ENCODE peak calls at places on chromosomes 16 and 17, in six cellular contexts. One of them, this sample, is unnamed.
A peak's percentile ranks its signal among the peaks of the same experiment; 100 is the strongest.

GRCh38 chr17:27747462-27748359 is 52.6 kb downstream of the NOS2 start:
- DNase-seq in HTR-8/SVneo: no peak
- DNase-seq in hippocampal formation: no peak
- DNase-seq in NCI-H510A: no peak
- DNase-seq in stimulated activated CD8-positive, alpha-beta memory T cell treated with anti-CD3 and anti-CD28 coated beads, Interleukin-15, amount 100 ng/mL, for 1 hour: no peak
- DNase-seq in left cardiac atrium: no peak
- DNase-seq in this sample: no peak

GRCh38 chr17:70074991-70075390 is at the start of gene KCNJ16:
- DNase-seq in HTR-8/SVneo: no peak
- DNase-seq in hippocampal formation: no peak
- DNase-seq in NCI-H510A: peak; percentile 3
- DNase-seq in stimulated activated CD8-positive, alpha-beta memory T cell treated with anti-CD3 and anti-CD28 coated beads, Interleukin-15, amount 100 ng/mL, for 1 hour: no peak
- DNase-seq in left cardiac atrium: no peak
- DNase-seq in this sample: no peak

GRCh38 chr16:87223656-87224248 is 93.4 kb downstream of the C16orf95 start:
- DNase-seq in HTR-8/SVneo: no peak
- DNase-seq in hippocampal formation: no peak
- DNase-seq in NCI-H510A: no peak
- DNase-seq in stimulated activated CD8-positive, alpha-beta memory T cell treated with anti-CD3 and anti-CD28 coated beads, Interleukin-15, amount 100 ng/mL, for 1 hour: no peak
- DNase-seq in left cardiac atrium: no peak
- DNase-seq in this sample: no peak

GRCh38 chr17:68910256-68910705 is 44.9 kb downstream of the ABCA8 start:
- DNase-seq in HTR-8/SVneo: no peak
- DNase-seq in hippocampal formation: peak; percentile 79
- DNase-seq in NCI-H510A: no peak
- DNase-seq in stimulated activated CD8-positive, alpha-beta memory T cell treated with anti-CD3 and anti-CD28 coated beads, Interleukin-15, amount 100 ng/mL, for 1 hour: no peak
- DNase-seq in left cardiac atrium: no peak
- DNase-seq in this sample: no peak

GRCh38 chr16:78108451-78108850 is 9.0 kb downstream of the WWOX start:
- DNase-seq in HTR-8/SVneo: no peak
- DNase-seq in hippocampal formation: no peak
- DNase-seq in NCI-H510A: no peak
- DNase-seq in stimulated activated CD8-positive, alpha-beta memory T cell treated with anti-CD3 and anti-CD28 coated beads, Interleukin-15, amount 100 ng/mL, for 1 hour: no peak
- DNase-seq in left cardiac atrium: no peak
- DNase-seq in this sample: no peak

GRCh38 chr17:27669850-27670249 is 38.9 kb downstream of the LGALS9 start:
- DNase-seq in HTR-8/SVneo: no peak
- DNase-seq in hippocampal formation: no peak
- DNase-seq in NCI-H510A: no peak
- DNase-seq in stimulated activated CD8-positive, alpha-beta memory T cell treated with anti-CD3 and anti-CD28 coated beads, Interleukin-15, amount 100 ng/mL, for 1 hour: no peak
- DNase-seq in left cardiac atrium: no peak
- DNase-seq in this sample: no peak

GRCh38 chr17:76824103-76824502 is 44.1 kb upstream of the MGAT5B start:
- DNase-seq in HTR-8/SVneo: no peak
- DNase-seq in hippocampal formation: no peak
- DNase-seq in NCI-H510A: no peak
- DNase-seq in stimulated activated CD8-positive, alpha-beta memory T cell treated with anti-CD3 and anti-CD28 coated beads, Interleukin-15, amount 100 ng/mL, for 1 hour: no peak
- DNase-seq in left cardiac atrium: no peak
- DNase-seq in this sample: no peak

GRCh38 chr16:20611975-20612471 is 35.9 kb upstream of the ACSM2B start:
- DNase-seq in HTR-8/SVneo: no peak
- DNase-seq in hippocampal formation: no peak
- DNase-seq in NCI-H510A: peak; percentile 96
- DNase-seq in stimulated activated CD8-positive, alpha-beta memory T cell treated with anti-CD3 and anti-CD28 coated beads, Interleukin-15, amount 100 ng/mL, for 1 hour: no peak
- DNase-seq in left cardiac atrium: peak; percentile 71
- DNase-seq in this sample: no peak

GRCh38 chr16:28597692-28598261 is 927 bp upstream of the SULT1A2 start:
- DNase-seq in HTR-8/SVneo: peak; percentile 25
- DNase-seq in hippocampal formation: no peak
- DNase-seq in NCI-H510A: peak; percentile 87
- DNase-seq in stimulated activated CD8-positive, alpha-beta memory T cell treated with anti-CD3 and anti-CD28 coated beads, Interleukin-15, amount 100 ng/mL, for 1 hour: no peak
- DNase-seq in left cardiac atrium: no peak
- DNase-seq in this sample: no peak

GRCh38 chr17:7176107-7176851 is 2.9 kb downstream of the ASGR1 start:
- DNase-seq in HTR-8/SVneo: no peak
- DNase-seq in hippocampal formation: no peak
- DNase-seq in NCI-H510A: no peak
- DNase-seq in stimulated activated CD8-positive, alpha-beta memory T cell treated with anti-CD3 and anti-CD28 coated beads, Interleukin-15, amount 100 ng/mL, for 1 hour: no peak
- DNase-seq in left cardiac atrium: no peak
- DNase-seq in this sample: no peak

GRCh38 chr16:88331989-88332920 is 50.5 kb upstream of the ZNF469 start:
- DNase-seq in HTR-8/SVneo: peak; percentile 91
- DNase-seq in hippocampal formation: no peak
- DNase-seq in NCI-H510A: no peak
- DNase-seq in stimulated activated CD8-positive, alpha-beta memory T cell treated with anti-CD3 and anti-CD28 coated beads, Interleukin-15, amount 100 ng/mL, for 1 hour: no peak
- DNase-seq in left cardiac atrium: peak; percentile 46
- DNase-seq in this sample: peak; percentile 97

GRCh38 chr16:81415757-81416156 is 28.9 kb upstream of the CMIP start:
- DNase-seq in HTR-8/SVneo: no peak
- DNase-seq in hippocampal formation: no peak
- DNase-seq in NCI-H510A: no peak
- DNase-seq in stimulated activated CD8-positive, alpha-beta memory T cell treated with anti-CD3 and anti-CD28 coated beads, Interleukin-15, amount 100 ng/mL, for 1 hour: no peak
- DNase-seq in left cardiac atrium: no peak
- DNase-seq in this sample: no peak

This sample was measured in RWPE2.